ENCODE peak calls at places on chromosome 14, in four cellular contexts. V, Z, Q and H are unnamed samples. For H3K4me1, the result is how much of the 10 kb centered on the place peaks cover.

GRCh38 chr14:65949711-65950516 is 536.3 kb upstream of the CCDC196 start:
- DNase-seq in V (peak), Z (peak), Q (no peak), H (peak)

GRCh38 chr14:62029569-62029924 is 267.3 kb downstream of the SNAPC1 start:
- DNase-seq in V (no peak), Z (no peak), Q (no peak), H (no peak)

GRCh38 chr14:36105401-36105800 is 71.1 kb downstream of the PTCSC3 start:
- DNase-seq in V (no peak), Z (peak), Q (no peak), H (no peak)

GRCh38 chr14:105894978-105895881 is 368.8 kb downstream of the TMEM121 start:
- DNase-seq in V (peak), Z (no peak), Q (no peak), H (no peak)

GRCh38 chr14:94601961-94602391 is 10.2 kb upstream of the SERPINA3 start:
- DNase-seq in V (no peak), Z (peak), Q (peak), H (peak)

GRCh38 chr14:91140672-91141071 is 26.8 kb downstream of the DGLUCY start:
- DNase-seq in V (no peak), Z (peak), Q (no peak), H (peak)

GRCh38 chr14:100135784-100136183 is 23.7 kb downstream of the DEGS2 start:
- DNase-seq in V (no peak), Z (no peak), Q (no peak), H (no peak)

GRCh38 chr14:71290960-71291466 is 383.8 kb downstream of the PCNX1 start:
- DNase-seq in V (no peak), Z (peak), Q (no peak), H (peak)

GRCh38 chr14:104746071-104746545 is 6.8 kb upstream of the SIVA1 start:
- DNase-seq in V (no peak), Z (no peak), Q (no peak), H (no peak)

GRCh38 chr14:63276492-63277342 is 42.0 kb downstream of the GPHB5 start:
- DNase-seq in V (no peak), Z (peak), Q (no peak), H (peak)

GRCh38 chr14:86799244-86799647 is 1193.7 kb downstream of the GALC start:
- DNase-seq in V (no peak), Z (peak), Q (no peak), H (peak)

GRCh38 chr14:100784523-100785337 is 41.2 kb upstream of the MEG3 start:
- DNase-seq in V (no peak), Z (no peak), Q (no peak), H (no peak)

GRCh38 chr14:24875203-24875840 is 174.6 kb downstream of the STXBP6 start:
- DNase-seq in V (no peak), Z (no peak), Q (no peak), H (no peak)

GRCh38 chr14:72692678-72693077 is 201.2 kb downstream of the DPF3 start:
- DNase-seq in V (no peak), Z (no peak), Q (no peak), H (peak)

GRCh38 chr14:50086316-50086700 is 30.1 kb downstream of the VCPKMT start:
- DNase-seq in V (no peak), Z (no peak), Q (no peak), H (no peak)

GRCh38 chr14:84592770-84593169 is 937.2 kb upstream of the FLRT2 start:
- DNase-seq in V (no peak), Z (no peak), Q (no peak), H (no peak)

GRCh38 chr14:21771671-21772070 is 98.1 kb upstream of the OR4E1 start:
- DNase-seq in V (no peak), Z (peak), Q (no peak), H (peak)

GRCh38 chr14:100851946-100852620 is 26.2 kb downstream of the MEG3 start:
- DNase-seq in V (no peak), Z (no peak), Q (no peak), H (no peak)

GRCh38 chr14:64757601-64758000 is 53.4 kb downstream of the PLEKHG3 start:
- DNase-seq in V (no peak), Z (no peak), Q (no peak), H (no peak)
- H3K4me1 ChIP-seq in V (under half), Z (half or more), Q (half or more), H (half or more)

GRCh38 chr14:96269359-96269710 is 13.3 kb downstream of the BDKRB1 start:
- DNase-seq in V (no peak), Z (no peak), Q (no peak), H (no peak)
- H3K4me1 ChIP-seq in V (under half), Z (under half), Q (under half), H (under half)

DNA sequence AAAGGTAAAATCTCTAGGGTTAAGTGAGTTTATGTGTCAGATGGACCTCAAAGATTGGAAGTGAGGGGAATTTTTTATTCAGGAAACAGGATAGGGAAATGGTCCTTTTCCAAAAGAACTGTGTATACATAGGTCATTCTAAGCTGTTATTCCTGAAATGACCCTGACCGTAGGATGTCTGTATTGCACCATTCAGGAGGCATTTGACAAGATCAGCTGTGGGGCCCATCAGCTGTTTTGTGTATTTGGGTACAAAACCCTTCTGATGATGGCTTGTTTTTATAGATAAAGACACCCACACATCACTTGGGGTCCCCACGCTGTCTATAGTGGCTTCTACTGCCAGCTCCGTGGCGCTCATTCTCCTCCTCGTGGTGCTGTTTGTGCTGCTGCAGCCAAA is 62.6 kb upstream of the SRSF5 start:
- DNase-seq in V (no peak), Z (no peak), Q (no peak), H (no peak)
- H3K4me1 ChIP-seq in V (under half), Z (under half), Q (half or more), H (under half)

GRCh38 chr14:88791252-88791621 is 1.5 kb downstream of the EML5 start:
- DNase-seq in V (no peak), Z (no peak), Q (no peak), H (no peak)
- H3K4me1 ChIP-seq in V (under half), Z (under half), Q (under half), H (under half)

DNA sequence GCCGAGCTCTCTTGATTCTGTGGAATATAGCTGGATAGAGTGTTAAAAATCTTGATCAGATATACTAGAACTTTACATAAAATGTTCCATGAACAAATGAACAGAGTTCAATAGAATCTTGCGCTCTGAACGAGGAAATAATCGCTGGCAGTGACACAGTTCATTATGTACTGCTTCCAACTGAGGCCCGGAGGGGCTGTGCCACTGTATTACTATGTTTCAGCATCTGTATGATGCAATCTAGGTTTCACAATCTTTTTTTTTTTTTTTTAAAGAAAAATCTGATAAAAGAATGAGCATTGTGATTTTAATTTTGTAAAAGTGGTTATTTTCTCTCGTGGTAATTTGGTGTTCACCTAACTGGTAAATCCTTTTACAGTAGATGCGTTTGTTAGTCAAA is 77.2 kb downstream of the FERMT2 start:
- DNase-seq in V (no peak), Z (no peak), Q (no peak), H (peak)
- H3K4me1 ChIP-seq in V (under half), Z (under half), Q (under half), H (under half)

GRCh38 chr14:68987653-68988036 is 8.5 kb upstream of the ACTN1 start:
- DNase-seq in V (no peak), Z (no peak), Q (no peak), H (no peak)
- H3K4me1 ChIP-seq in V (under half), Z (under half), Q (under half), H (under half)

GRCh38 chr14:103527408-103528157 is 1.4 kb upstream of the TRMT61A start:
- DNase-seq in V (no peak), Z (no peak), Q (no peak), H (peak)
- H3K4me1 ChIP-seq in V (under half), Z (under half), Q (under half), H (under half)